ENCODE peak calls at places on chromosomes 1 and 21, in four cellular contexts. E, G, R and O are unnamed samples. For H3K4me1, the result is how much of the 10 kb centered on the place peaks cover.

GRCh38 chr1:152869808-152870419 is 8.2 kb upstream of the SMCP start:
- DNase-seq in E (peak), G (peak), R (peak), O (no peak)

GRCh38 chr1:1059494-1060280 is 14.4 kb downstream of the RNF223 start:
- DNase-seq in E (peak), G (peak), R (peak), O (peak)

GRCh38 chr1:234208351-234208750 is 164.9 kb upstream of the COA6 start:
- DNase-seq in E (no peak), G (no peak), R (no peak), O (no peak)

GRCh38 chr1:222801067-222801466 is 13.8 kb upstream of the DISP1 start:
- DNase-seq in E (no peak), G (no peak), R (no peak), O (no peak)

GRCh38 chr1:38777464-38777957 is 82.1 kb downstream of the RRAGC start:
- DNase-seq in E (no peak), G (no peak), R (no peak), O (no peak)

GRCh38 chr1:100499412-100499811 is 38.5 kb upstream of the GPR88 start:
- DNase-seq in E (no peak), G (no peak), R (no peak), O (no peak)

GRCh38 chr1:13730751-13731482 is 30.9 kb downstream of the PRDM2 start:
- DNase-seq in E (no peak), G (peak), R (no peak), O (peak)

GRCh38 chr1:38815903-38816627 is 43.5 kb downstream of the RRAGC start:
- DNase-seq in E (no peak), G (no peak), R (no peak), O (no peak)

GRCh38 chr1:48055854-48056253 is 58.7 kb upstream of the TRABD2B start:
- DNase-seq in E (no peak), G (no peak), R (no peak), O (no peak)

GRCh38 chr1:109791495-109792040 is 27.8 kb upstream of the EPS8L3 start:
- DNase-seq in E (no peak), G (no peak), R (no peak), O (peak)

GRCh38 chr1:75765697-75766355 is 20.2 kb upstream of the RABGGTB start:
- DNase-seq in E (no peak), G (no peak), R (no peak), O (no peak)

GRCh38 chr1:173300249-173301044 is 93.3 kb upstream of the TNFSF4 start:
- DNase-seq in E (no peak), G (no peak), R (no peak), O (no peak)

GRCh38 chr1:196531737-196532514 is 76.3 kb downstream of the KCNT2 start:
- DNase-seq in E (no peak), G (no peak), R (no peak), O (no peak)

GRCh38 chr1:85240659-85241058 is 18.8 kb downstream of the C1orf52 start:
- DNase-seq in E (no peak), G (no peak), R (no peak), O (no peak)

GRCh38 chr1:212030936-212031528 is 4.3 kb downstream of the INTS7 start:
- DNase-seq in E (no peak), G (no peak), R (no peak), O (no peak)

GRCh38 chr1:53835491-53835890 is 2.6 kb downstream of the NDC1 start:
- DNase-seq in E (no peak), G (no peak), R (peak), O (no peak)

GRCh38 chr21:26933448-26933847 is 33.4 kb downstream of the ADAMTS5 start:
- DNase-seq in E (no peak), G (no peak), R (no peak), O (no peak)

GRCh38 chr1:176790771-176791170 is 327.8 kb downstream of the PAPPA2 start:
- DNase-seq in E (no peak), G (no peak), R (no peak), O (no peak)

GRCh38 chr1:170175032-170175431 is 29.3 kb downstream of the NTMT2 start:
- DNase-seq in E (no peak), G (no peak), R (no peak), O (no peak)

GRCh38 chr1:162538815-162539431 is 22.6 kb upstream of the UAP1 start:
- DNase-seq in E (no peak), G (no peak), R (no peak), O (no peak)

GRCh38 chr1:47931395-47931794 is 65.8 kb downstream of the TRABD2B start:
- DNase-seq in E (no peak), G (peak), R (no peak), O (no peak)

GRCh38 chr21:33799378-33800090 is 116.1 kb downstream of the ATP5PO start:
- DNase-seq in E (no peak), G (no peak), R (no peak), O (peak)

GRCh38 chr1:99557556-99558256 is 88.2 kb upstream of the PALMD start:
- DNase-seq in E (no peak), G (no peak), R (no peak), O (no peak)

GRCh38 chr1:241641748-241642592 is 1.8 kb upstream of the CHML start:
- DNase-seq in E (no peak), G (no peak), R (no peak), O (no peak)

GRCh38 chr1:70284366-70284765 is 63.2 kb downstream of the SRSF11 start:
- DNase-seq in E (no peak), G (no peak), R (no peak), O (no peak)

GRCh38 chr1:214864896-214865688 is 217.4 kb upstream of the KCNK2 start:
- DNase-seq in E (no peak), G (no peak), R (no peak), O (no peak)

GRCh38 chr1:178578541-178578940 is 65.6 kb downstream of the TEX35 start:
- DNase-seq in E (no peak), G (no peak), R (no peak), O (no peak)

GRCh38 chr1:243543501-243543900 is 287.7 kb downstream of the SDCCAG8 start:
- DNase-seq in E (no peak), G (no peak), R (no peak), O (no peak)

GRCh38 chr1:107444302-107444701 is 303.5 kb downstream of the NTNG1 start:
- DNase-seq in E (no peak), G (no peak), R (no peak), O (no peak)

GRCh38 chr1:203743101-203743501 is 21.9 kb upstream of the LAX1 start:
- DNase-seq in E (no peak), G (no peak), R (no peak), O (no peak)

GRCh38 chr21:27764056-27764455 is 797.2 kb upstream of the ADAMTS5 start:
- DNase-seq in E (no peak), G (no peak), R (no peak), O (no peak)

GRCh38 chr1:230163719-230164118 is 96.7 kb downstream of the GALNT2 start:
- DNase-seq in E (peak), G (no peak), R (no peak), O (peak)

GRCh38 chr1:230165526-230165925 is 98.5 kb downstream of the GALNT2 start:
- DNase-seq in E (peak), G (no peak), R (no peak), O (no peak)

GRCh38 chr1:230167419-230167852 is 100.4 kb downstream of the GALNT2 start:
- DNase-seq in E (peak), G (peak), R (peak), O (no peak)

GRCh38 chr1:230169454-230170152 is 102.6 kb downstream of the GALNT2 start:
- DNase-seq in E (peak), G (no peak), R (no peak), O (no peak)

DNA sequence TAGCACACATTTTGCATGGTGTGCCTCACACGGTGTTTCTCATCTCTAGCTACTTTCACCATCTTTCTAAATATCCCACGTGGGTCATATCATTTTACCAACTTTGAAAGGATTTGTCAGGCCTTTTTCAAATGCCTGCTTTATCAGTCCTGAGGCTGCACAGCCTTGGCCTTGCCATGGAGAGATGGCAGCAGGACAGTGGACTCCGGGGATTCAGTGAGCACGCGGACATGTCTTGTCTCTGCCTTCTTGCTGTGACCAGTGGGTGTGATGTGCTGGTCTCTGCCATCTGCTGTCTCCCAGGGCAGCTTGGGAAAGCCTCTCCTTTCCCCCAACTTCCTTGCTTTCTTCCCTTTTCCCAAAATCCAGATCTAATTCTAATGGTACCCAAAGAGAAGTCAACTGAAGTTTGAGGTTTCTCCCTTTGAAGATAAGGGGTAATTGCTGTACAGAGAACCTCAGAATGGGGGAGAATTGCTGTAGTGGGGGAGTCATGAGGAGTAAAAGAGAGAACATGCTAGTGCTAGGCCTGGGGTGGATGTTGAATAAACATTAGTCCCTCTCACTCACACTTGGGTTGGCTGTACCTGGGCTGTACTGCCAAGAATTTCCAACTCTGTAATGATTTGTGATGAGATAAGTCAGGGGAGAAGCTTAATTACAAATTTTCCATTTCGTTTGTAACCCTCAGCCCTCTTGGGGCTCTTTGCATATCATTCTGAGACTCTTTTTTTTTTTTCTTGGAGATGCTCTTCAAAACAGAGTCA is 99.5 kb downstream of the GALNT2 start:
- DNase-seq in E (peak), G (no peak), R (no peak), O (no peak)
- H3K4me1 ChIP-seq in E (under half), G (under half), R (under half), O (under half)

DNA sequence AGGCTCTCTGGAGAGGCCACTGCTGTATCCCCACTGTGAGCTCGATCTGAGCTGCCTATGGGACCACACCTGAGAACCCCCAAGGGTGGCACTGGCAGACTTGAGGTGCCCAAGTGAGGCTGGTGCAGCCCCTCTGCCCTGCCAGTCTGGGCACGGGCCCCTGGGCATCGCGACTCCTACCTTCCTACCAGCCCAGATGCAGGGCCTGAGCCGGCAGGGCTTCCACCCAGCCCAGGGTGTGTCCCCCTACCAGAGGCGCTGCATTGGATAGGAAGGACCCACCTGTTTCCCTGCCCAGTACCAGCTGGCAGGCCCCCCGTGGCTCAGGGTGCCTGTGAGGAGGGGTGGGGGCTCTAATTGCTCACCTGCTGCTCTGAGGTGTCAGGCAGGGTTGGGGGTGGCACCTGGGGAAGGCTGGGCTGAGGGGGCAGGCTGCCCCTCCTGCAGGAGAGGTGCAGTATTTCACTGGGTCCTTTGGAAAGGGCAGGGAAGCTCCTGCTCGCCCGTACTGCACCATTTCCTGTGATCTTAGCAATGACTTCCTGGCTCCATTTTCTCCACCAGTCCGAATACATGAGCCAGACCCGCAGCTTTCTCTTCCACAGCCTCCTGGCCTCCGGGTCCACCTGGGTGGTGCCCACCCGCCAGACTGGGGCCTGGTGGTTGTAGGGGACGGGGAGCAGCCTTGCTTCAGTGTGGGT is 11.8 kb downstream of the TP73 start:
- DNase-seq in E (no peak), G (no peak), R (no peak), O (peak)
- H3K4me1 ChIP-seq in E (under half), G (under half), R (under half), O (under half)

GRCh38 chr1:79744746-79745145 is 738.2 kb upstream of the ADGRL4 start:
- DNase-seq in E (no peak), G (no peak), R (no peak), O (no peak)
- H3K4me1 ChIP-seq in E (under half), G (under half), R (under half), O (under half)

GRCh38 chr21:42747267-42747701 is 93.9 kb downstream of the PDE9A start:
- DNase-seq in E (no peak), G (no peak), R (no peak), O (no peak)

GRCh38 chr21:42746593-42747266 is 93.3 kb downstream of the PDE9A start:
- DNase-seq in E (no peak), G (no peak), R (no peak), O (peak)

GRCh38 chr21:42745511-42746239 is 92.3 kb downstream of the PDE9A start:
- DNase-seq in E (no peak), G (no peak), R (no peak), O (no peak)

GRCh38 chr21:42746240-42746592 is 92.8 kb downstream of the PDE9A start:
- DNase-seq in E (no peak), G (no peak), R (no peak), O (no peak)

DNA sequence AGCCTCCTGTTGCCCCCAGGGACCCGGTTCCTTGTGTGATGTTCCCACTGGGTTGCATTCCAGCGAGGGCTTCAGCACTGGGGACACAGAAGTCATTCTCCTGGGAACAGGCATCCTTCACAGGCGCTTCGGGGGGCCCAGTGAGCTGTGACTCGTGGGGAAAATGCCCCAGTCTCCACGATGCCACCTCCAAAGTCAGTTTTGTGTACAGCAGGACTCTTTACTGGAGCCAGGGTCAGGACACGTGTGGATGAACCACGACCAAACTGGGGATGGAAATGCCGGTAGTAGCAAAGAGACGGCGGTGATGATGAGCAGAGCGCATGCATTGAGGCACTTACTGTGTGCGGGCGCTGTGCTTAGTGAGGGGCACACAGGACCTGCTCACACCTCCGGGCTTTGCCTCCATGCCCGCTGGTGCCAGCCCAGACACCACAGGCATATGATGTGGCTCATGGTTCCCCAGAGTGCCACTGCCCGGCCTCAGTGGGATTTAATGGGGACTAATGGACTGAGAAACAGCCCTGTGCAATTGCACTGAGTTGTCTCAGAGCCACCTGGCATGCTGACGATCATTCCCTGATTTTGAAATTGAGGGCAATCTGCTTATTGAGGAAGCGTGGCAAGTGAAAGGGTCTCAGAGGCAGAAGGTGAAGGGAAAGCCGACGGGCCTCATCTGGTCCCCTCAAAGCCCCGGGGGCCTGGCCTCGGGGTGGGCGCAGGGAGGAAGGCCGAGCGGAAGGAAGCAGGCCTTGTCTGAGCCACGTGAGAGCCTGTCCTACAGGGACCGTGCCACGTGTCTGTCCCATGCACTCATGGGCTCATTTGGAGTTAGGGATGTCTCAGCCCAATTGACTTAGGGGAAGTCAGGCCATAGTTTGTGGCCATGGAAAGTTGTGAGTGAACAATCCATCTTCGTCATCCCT is 91.4 kb downstream of the PDE9A start:
- DNase-seq in E (no peak), G (no peak), R (no peak), O (peak)
- H3K4me1 ChIP-seq in E (under half), G (under half), R (under half), O (under half)